ENCODE peak calls at places on chromosomes 16 and 17, in seven cellular contexts. Z is cardiac fibroblast, L is foreskin fibroblast, J is heart right ventricle, D is GM12878, W is adrenal gland, A is AG09309. S is an unnamed sample.

GRCh38 chr16:683396-684066 is 603 bp downstream of the JMJD8 start:
- DNase-seq in Z (no peak), L (no peak), J (no peak), D (no peak), W (no peak), A (no peak), S (no peak)

GRCh38 chr17:45722161-45722560 is 62.0 kb upstream of the CRHR1 start:
- DNase-seq in Z (peak; percentile 9), L (no peak), J (no peak), D (no peak), W (no peak), A (no peak), S (no peak)

GRCh38 chr17:44928136-44928535 is 12.8 kb upstream of the GFAP start:
- DNase-seq in Z (no peak), L (no peak), J (no peak), D (no peak), W (no peak), A (no peak), S (no peak)

GRCh38 chr17:21042434-21043295 is at the start of gene USP22:
- DNase-seq in Z (no peak), L (no peak), J (no peak), D (no peak), W (no peak), A (no peak), S (no peak)

GRCh38 chr16:64410306-64410705 is 711.6 kb downstream of the CDH11 start:
- DNase-seq in Z (peak; percentile 44), L (no peak), J (no peak), D (no peak), W (no peak), A (no peak), S (no peak)

GRCh38 chr17:57515662-57516211 is 229.4 kb downstream of the CCDC182 start:
- DNase-seq in Z (peak; percentile 14), L (no peak), J (no peak), D (no peak), W (no peak), A (no peak), S (no peak)

GRCh38 chr17:42751628-42752027 is 6.8 kb upstream of the EZH1 start:
- DNase-seq in Z (no peak), L (no peak), J (no peak), D (no peak), W (no peak), A (no peak), S (no peak)

GRCh38 chr17:62792122-62792800 is 15.9 kb downstream of the MARCHF10 start:
- DNase-seq in Z (peak; percentile 98), L (peak; percentile 99), J (no peak), D (no peak), W (peak; percentile 41), A (peak; percentile 90), S (peak; percentile 69)

GRCh38 chr16:50326264-50326663 is 42.5 kb downstream of the BRD7 start:
- DNase-seq in Z (no peak), L (no peak), J (no peak), D (no peak), W (no peak), A (no peak), S (no peak)

GRCh38 chr16:20074089-20074956 is 633 bp upstream of the GPR139 start:
- DNase-seq in Z (no peak), L (no peak), J (no peak), D (no peak), W (no peak), A (no peak), S (no peak)

GRCh38 chr17:46194393-46195216 is 1.4 kb upstream of the KANSL1 start:
- DNase-seq in Z (peak; percentile 73), L (peak; percentile 40), J (no peak), D (peak; percentile 89), W (no peak), A (no peak), S (peak; percentile 38)

GRCh38 chr16:4805231-4805630 is 2.8 kb upstream of the ROGDI start:
- DNase-seq in Z (no peak), L (no peak), J (no peak), D (no peak), W (peak; percentile 33), A (no peak), S (no peak)

GRCh38 chr16:48117217-48118105 is 38.3 kb downstream of the ABCC12 start:
- DNase-seq in Z (peak; percentile 62), L (no peak), J (peak; percentile 53), D (no peak), W (peak; percentile 24), A (no peak), S (no peak)

GRCh38 chr17:43570518-43570928 is 24.4 kb upstream of the ETV4 start:
- DNase-seq in Z (peak; percentile 76), L (peak; percentile 80), J (no peak), D (no peak), W (no peak), A (no peak), S (peak; percentile 51)

GRCh38 chr17:12047977-12048376 is 27.3 kb downstream of the MAP2K4 start:
- DNase-seq in Z (peak; percentile 37), L (no peak), J (no peak), D (no peak), W (no peak), A (no peak), S (no peak)

GRCh38 chr17:12043702-12044101 is 23.0 kb downstream of the MAP2K4 start:
- DNase-seq in Z (no peak), L (no peak), J (no peak), D (no peak), W (no peak), A (no peak), S (no peak)

GRCh38 chr17:12048843-12049473 is 28.3 kb downstream of the MAP2K4 start:
- DNase-seq in Z (no peak), L (no peak), J (no peak), D (no peak), W (no peak), A (no peak), S (no peak)

GRCh38 chr17:12050646-12051225 is 30.1 kb downstream of the MAP2K4 start:
- DNase-seq in Z (no peak), L (no peak), J (no peak), D (no peak), W (no peak), A (no peak), S (no peak)

GRCh38 chr17:12046786-12047185 is 26.1 kb downstream of the MAP2K4 start:
- DNase-seq in Z (no peak), L (no peak), J (no peak), D (no peak), W (no peak), A (no peak), S (no peak)
- H3K4me3 ChIP-seq in Z (no peak overlapping the region), L (no peak overlapping the region), J (no peak overlapping the region), D (no peak overlapping the region), W (no peak overlapping the region), A (no peak overlapping the region), S (no peak overlapping the region)

DNA sequence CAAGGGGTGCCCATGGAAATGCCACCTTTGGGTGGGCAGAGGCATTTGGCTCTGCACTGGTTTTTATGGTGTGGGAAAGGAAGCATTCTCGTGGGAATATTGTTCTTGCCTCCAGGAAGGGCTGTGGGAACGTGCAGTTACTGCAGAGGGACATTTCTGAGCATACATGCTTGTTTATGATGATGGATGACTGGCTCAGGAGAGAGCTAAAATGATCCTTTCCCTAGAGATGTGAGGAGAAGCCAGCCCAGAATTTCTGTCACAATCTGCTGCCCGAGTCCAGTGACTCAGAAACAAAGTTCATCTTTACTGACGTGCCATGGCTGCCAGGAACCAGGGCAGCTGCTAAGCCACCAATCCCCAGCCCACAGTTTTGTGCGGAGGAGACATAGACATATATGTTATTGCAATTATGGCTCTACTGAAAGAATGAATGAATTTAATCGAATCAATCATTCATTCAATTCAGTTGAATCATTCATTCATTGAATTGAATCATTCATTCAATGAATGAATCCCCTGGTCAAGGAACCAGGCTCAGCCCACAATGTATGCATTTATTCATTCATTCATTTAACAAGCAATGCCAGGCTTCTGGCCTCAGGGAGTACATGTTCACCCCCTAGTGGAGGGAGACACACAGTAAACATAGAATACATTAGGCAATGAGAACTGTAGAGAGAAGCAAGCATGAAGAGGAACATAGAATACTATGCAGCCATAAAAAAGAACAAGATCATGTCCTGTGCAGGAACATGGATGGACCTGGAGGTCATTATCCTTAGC is 414.4 kb upstream of the HSBP1 start:
- DNase-seq in Z (peak; percentile 65), L (peak; percentile 19), J (no peak), D (no peak), W (no peak), A (no peak), S (no peak)
- TF ChIP-seq CTCF in Z (peak; percentile 45), L (no peak), J (no peak), D (no peak), W (no peak), A (peak; percentile 18), S (peak; percentile 24)

DNA sequence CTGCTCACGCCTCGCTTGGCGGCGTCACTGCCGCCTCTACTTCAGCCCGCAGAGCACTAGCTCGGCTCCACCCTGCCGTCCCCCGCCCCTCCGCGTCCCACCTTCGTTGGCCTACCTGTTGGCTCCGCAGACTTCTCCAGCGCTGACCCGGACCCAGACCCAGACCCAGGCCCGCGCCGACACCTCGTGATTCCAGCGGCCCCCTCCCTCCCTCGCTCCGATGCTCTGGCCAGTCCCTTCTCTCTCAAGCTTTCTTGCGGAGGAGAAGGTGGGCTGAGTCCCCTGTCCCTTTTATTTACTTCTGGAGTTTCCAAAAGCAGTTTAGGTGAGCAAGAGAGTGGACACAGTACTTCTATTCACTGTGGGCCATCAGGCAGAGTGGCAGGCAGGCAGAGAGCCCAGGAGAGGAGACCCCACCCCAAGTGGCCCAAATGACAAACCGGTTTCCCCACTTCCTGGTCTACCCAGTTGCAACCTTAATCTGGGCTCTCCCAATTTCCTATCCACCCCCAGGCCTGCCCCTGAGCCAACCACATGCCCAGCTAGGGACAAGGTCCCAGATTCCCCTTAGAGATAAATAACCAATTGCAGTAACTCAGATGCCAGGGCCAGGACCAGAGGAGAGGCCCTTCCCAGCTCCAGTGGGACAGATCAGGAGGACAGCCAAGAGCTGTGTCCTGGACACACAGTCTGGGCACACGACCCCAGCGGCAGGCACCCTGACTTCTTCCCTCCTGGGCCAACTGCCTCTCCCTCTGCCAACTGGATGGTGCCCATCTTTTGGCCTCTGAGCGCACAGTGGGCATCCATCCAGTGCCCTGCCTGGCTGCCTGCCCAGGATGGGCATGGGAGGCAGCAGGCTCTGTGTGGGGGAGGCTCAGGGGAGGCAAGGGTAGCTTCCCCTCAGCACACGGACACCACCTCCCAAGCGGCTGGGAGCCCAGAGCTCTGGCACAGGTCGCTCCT is 1.2 kb upstream of the SRCIN1 start:
- DNase-seq in Z (no peak), L (no peak), J (peak; percentile 75), D (no peak), W (no peak), A (no peak), S (no peak)
- H3K4me3 ChIP-seq in Z (no peak overlapping the region), L (no peak overlapping the region), J (peak overlapping the region; percentile 53), D (peak overlapping the region; percentile 82), W (peak overlapping the region; percentile 59), A (no peak overlapping the region), S (peak overlapping the region; percentile 36)

GRCh38 chr17:83174859-83175550 is 95.6 kb downstream of the METRNL start:
- DNase-seq in Z (no peak), L (no peak), J (no peak), D (no peak), W (no peak), A (no peak), S (no peak)

GRCh38 chr17:83173997-83174858 is 94.8 kb downstream of the METRNL start:
- DNase-seq in Z (peak; percentile 42), L (no peak), J (no peak), D (no peak), W (peak; percentile 9), A (no peak), S (peak; percentile 44)

GRCh38 chr17:83175551-83176271 is 96.3 kb downstream of the METRNL start:
- DNase-seq in Z (no peak), L (no peak), J (no peak), D (no peak), W (no peak), A (no peak), S (no peak)

GRCh38 chr17:83171661-83172060 is 92.3 kb downstream of the METRNL start:
- DNase-seq in Z (no peak), L (no peak), J (no peak), D (no peak), W (peak; percentile 14), A (no peak), S (no peak)

GRCh38 chr17:83173180-83173996 is 94.0 kb downstream of the METRNL start:
- DNase-seq in Z (no peak), L (no peak), J (no peak), D (no peak), W (no peak), A (no peak), S (no peak)
- TF ChIP-seq CTCF in Z (no peak), L (no peak), J (no peak), D (no peak), W (no peak), A (no peak), S (no peak)